ENCODE peak calls at places on chromosome 10, in nine cellular contexts. V, K, I, N, P, O, E, C and G are unnamed samples. For H3K4me1, the result is how much of the 10 kb centered on the place peaks cover.

GRCh38 chr10:103491729-103492364 is 1.7 kb upstream of the NEURL1 start:
- DNase-seq in V (no peak), K (peak), I (peak), N (no peak), P (peak), O (no peak), E (peak), C (no peak), G (peak)

GRCh38 chr10:60572511-60573194 is 183.0 kb upstream of the ANK3 start:
- DNase-seq in V (no peak), K (no peak), I (peak), N (no peak), P (peak), O (no peak), E (peak), C (peak), G (peak)

GRCh38 chr10:93403152-93403551 is 79.0 kb downstream of the MYOF start:
- DNase-seq in V (no peak), K (no peak), I (no peak), N (no peak), P (no peak), O (no peak), E (no peak), C (no peak), G (no peak)

GRCh38 chr10:75202321-75203096 is 8.1 kb upstream of the VDAC2 start:
- DNase-seq in V (peak), K (no peak), I (no peak), N (no peak), P (peak), O (no peak), E (no peak), C (no peak), G (peak)

GRCh38 chr10:73908853-73909611 is 1.9 kb upstream of the PLAU start:
- DNase-seq in V (peak), K (no peak), I (peak), N (no peak), P (peak), O (no peak), E (no peak), C (no peak), G (no peak)

GRCh38 chr10:44030132-44030531 is 354.8 kb downstream of the CXCL12 start:
- DNase-seq in V (no peak), K (no peak), I (no peak), N (no peak), P (no peak), O (no peak), E (peak), C (no peak), G (no peak)

GRCh38 chr10:21516270-21517131 is 9.0 kb downstream of the SKIDA1 start:
- DNase-seq in V (peak), K (no peak), I (peak), N (no peak), P (peak), O (peak), E (peak), C (no peak), G (peak)

GRCh38 chr10:93921338-93921737 is 27.6 kb downstream of the SLC35G1 start:
- DNase-seq in V (no peak), K (no peak), I (peak), N (no peak), P (no peak), O (no peak), E (peak), C (no peak), G (no peak)

GRCh38 chr10:13839430-13839986 is 252.7 kb downstream of the PRPF18 start:
- DNase-seq in V (no peak), K (no peak), I (no peak), N (no peak), P (peak), O (no peak), E (no peak), C (no peak), G (no peak)

GRCh38 chr10:22646291-22646926 is 68.0 kb downstream of the PIP4K2A start:
- DNase-seq in V (no peak), K (no peak), I (no peak), N (no peak), P (peak), O (no peak), E (no peak), C (no peak), G (no peak)

GRCh38 chr10:79069325-79070090 is 742 bp downstream of the ZMIZ1 start:
- DNase-seq in V (peak), K (no peak), I (peak), N (no peak), P (peak), O (peak), E (peak), C (no peak), G (peak)

GRCh38 chr10:87865201-87866025 is 2.0 kb downstream of the PTEN start:
- DNase-seq in V (no peak), K (no peak), I (no peak), N (no peak), P (peak), O (no peak), E (no peak), C (no peak), G (no peak)

GRCh38 chr10:87864497-87865059 is 1.2 kb downstream of the PTEN start:
- DNase-seq in V (no peak), K (no peak), I (no peak), N (no peak), P (no peak), O (no peak), E (peak), C (no peak), G (no peak)

GRCh38 chr10:87867453-87867852 is 4.0 kb downstream of the PTEN start:
- DNase-seq in V (no peak), K (no peak), I (no peak), N (no peak), P (no peak), O (no peak), E (no peak), C (no peak), G (no peak)

GRCh38 chr10:87868277-87868676 is 4.9 kb downstream of the PTEN start:
- DNase-seq in V (no peak), K (no peak), I (no peak), N (no peak), P (peak), O (no peak), E (no peak), C (no peak), G (no peak)

GRCh38 chr10:87866575-87866974 is 3.1 kb downstream of the PTEN start:
- DNase-seq in V (no peak), K (no peak), I (no peak), N (no peak), P (no peak), O (no peak), E (no peak), C (no peak), G (no peak)
- H3K4me1 ChIP-seq in V (under half), K (under half), I (under half), N (under half), P (under half), O (half or more), E (under half), C (under half), G (under half)

GRCh38 chr10:8064436-8064835 is 9.9 kb downstream of the GATA3 start:
- DNase-seq in V (no peak), K (no peak), I (no peak), N (no peak), P (no peak), O (no peak), E (peak), C (no peak), G (no peak)

GRCh38 chr10:8066797-8067196 is 12.3 kb downstream of the GATA3 start:
- DNase-seq in V (no peak), K (no peak), I (no peak), N (no peak), P (no peak), O (no peak), E (no peak), C (no peak), G (no peak)

GRCh38 chr10:8063935-8064334 is 9.4 kb downstream of the GATA3 start:
- DNase-seq in V (no peak), K (no peak), I (no peak), N (no peak), P (no peak), O (no peak), E (no peak), C (no peak), G (no peak)

GRCh38 chr10:8065651-8066050 is 11.2 kb downstream of the GATA3 start:
- DNase-seq in V (no peak), K (no peak), I (no peak), N (no peak), P (peak), O (no peak), E (no peak), C (no peak), G (no peak)

GRCh38 chr10:8066146-8066545 is 11.7 kb downstream of the GATA3 start:
- DNase-seq in V (no peak), K (no peak), I (no peak), N (no peak), P (no peak), O (no peak), E (no peak), C (no peak), G (no peak)
- H3K4me1 ChIP-seq in V (under half), K (under half), I (under half), N (under half), P (under half), O (under half), E (under half), C (under half), G (under half)

GRCh38 chr10:69867699-69868558 is 66.2 kb downstream of the COL13A1 start:
- DNase-seq in V (no peak), K (no peak), I (no peak), N (no peak), P (no peak), O (no peak), E (peak), C (peak), G (no peak)

GRCh38 chr10:69868821-69869220 is 67.1 kb downstream of the COL13A1 start:
- DNase-seq in V (no peak), K (no peak), I (no peak), N (no peak), P (no peak), O (no peak), E (no peak), C (no peak), G (no peak)

GRCh38 chr10:69870591-69870990 is 68.9 kb downstream of the COL13A1 start:
- DNase-seq in V (no peak), K (no peak), I (no peak), N (no peak), P (no peak), O (no peak), E (no peak), C (no peak), G (no peak)

GRCh38 chr10:69871074-69871473 is 69.4 kb downstream of the COL13A1 start:
- DNase-seq in V (no peak), K (no peak), I (no peak), N (no peak), P (no peak), O (no peak), E (peak), C (no peak), G (no peak)

DNA sequence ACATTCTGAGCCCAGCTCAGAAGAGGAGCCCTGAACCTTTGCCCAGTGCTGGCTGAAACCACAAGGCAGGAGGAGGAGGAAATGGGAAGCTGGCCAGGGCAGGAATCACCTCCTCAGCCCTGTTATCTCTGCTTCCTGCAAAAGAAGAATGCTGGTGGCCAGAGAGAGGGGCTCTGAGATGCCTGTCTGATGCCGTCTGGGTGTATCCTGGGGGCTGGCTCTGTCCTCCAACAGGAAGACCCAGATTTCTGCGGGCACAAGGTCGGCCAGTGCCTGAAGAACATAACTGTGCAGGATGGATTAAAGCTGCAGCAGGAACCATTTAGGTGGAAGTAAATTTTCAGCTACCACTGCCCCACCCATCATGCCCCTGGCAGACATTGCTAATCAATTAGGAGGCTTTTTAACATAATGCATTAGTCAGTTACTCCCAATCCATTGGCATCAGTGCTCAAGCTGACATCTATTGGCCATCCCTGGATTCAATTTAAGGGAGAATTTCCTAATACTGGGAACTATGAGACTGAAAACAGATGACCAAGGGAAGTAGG is 67.7 kb downstream of the COL13A1 start:
- DNase-seq in V (no peak), K (peak), I (peak), N (no peak), P (peak), O (no peak), E (no peak), C (no peak), G (no peak)
- H3K4me1 ChIP-seq in V (under half), K (half or more), I (under half), N (under half), P (under half), O (under half), E (half or more), C (half or more), G (under half)

DNA sequence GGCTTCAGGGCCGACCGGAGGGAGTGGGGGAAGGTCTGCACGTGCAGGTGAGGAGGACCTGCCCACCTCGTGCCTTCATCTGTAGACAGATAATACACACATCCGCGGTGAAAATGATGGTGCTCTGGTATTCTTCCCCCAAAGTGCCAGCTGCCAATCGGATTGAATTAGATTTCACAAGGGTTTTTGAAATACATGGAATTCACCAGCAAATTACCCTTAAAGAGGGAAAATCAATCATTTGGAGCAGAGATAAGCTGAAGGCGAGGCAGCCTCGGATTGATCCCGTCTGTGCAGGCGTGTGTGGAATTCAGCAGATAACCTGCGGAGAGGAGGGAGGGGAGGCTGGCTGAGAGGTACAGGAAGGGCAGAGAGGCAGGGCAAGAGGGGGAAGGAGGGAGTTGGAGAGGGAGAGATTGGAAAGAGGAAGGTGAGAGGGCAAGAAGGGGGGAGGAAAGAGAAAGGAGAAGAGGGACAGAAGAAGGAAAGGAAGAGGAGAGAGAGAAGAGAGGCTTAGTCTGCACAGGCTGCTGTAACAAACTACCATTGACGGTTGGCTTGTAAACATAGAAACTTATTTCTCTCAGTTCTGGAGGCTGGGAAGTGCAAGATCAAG is 84.2 kb downstream of the C10orf105 start:
- DNase-seq in V (no peak), K (no peak), I (no peak), N (no peak), P (no peak), O (no peak), E (no peak), C (no peak), G (peak)
- H3K4me1 ChIP-seq in V (under half), K (under half), I (under half), N (under half), P (under half), O (under half), E (half or more), C (half or more), G (half or more)

DNA sequence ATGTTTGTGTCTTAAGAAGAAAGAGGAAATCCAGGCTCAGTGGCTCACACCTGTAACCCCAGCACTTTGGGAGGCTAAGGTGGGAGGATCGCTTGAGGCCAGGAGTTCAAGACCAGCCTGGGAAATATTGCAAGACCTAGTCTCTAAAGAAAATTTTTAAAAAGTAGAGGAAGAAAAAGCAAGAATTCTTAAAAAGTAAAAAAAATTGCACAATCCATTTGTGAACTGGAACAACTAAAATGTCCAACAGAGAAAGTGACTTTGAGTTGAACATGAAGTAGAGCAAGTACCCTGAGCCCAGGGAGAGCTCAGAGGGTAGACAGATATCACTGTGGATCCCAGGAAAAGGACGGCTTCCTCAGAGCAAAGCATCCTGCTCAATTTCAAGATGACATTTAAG is 201.5 kb downstream of the JCAD start:
- DNase-seq in V (no peak), K (no peak), I (no peak), N (no peak), P (no peak), O (no peak), E (no peak), C (no peak), G (no peak)
- H3K4me1 ChIP-seq in V (under half), K (under half), I (under half), N (under half), P (under half), O (under half), E (under half), C (under half), G (half or more)

GRCh38 chr10:35449944-35450343 is 113.6 kb downstream of the CCNY start:
- DNase-seq in V (no peak), K (no peak), I (no peak), N (no peak), P (no peak), O (no peak), E (no peak), C (no peak), G (no peak)

GRCh38 chr10:35447693-35448407 is 111.5 kb downstream of the CCNY start:
- DNase-seq in V (no peak), K (peak), I (peak), N (no peak), P (peak), O (no peak), E (peak), C (peak), G (peak)

GRCh38 chr10:35451103-35452016 is 115.1 kb downstream of the CCNY start:
- DNase-seq in V (no peak), K (no peak), I (no peak), N (no peak), P (no peak), O (no peak), E (no peak), C (no peak), G (no peak)

GRCh38 chr10:35446439-35446838 is 110.1 kb downstream of the CCNY start:
- DNase-seq in V (no peak), K (no peak), I (no peak), N (no peak), P (no peak), O (no peak), E (no peak), C (no peak), G (no peak)

GRCh38 chr10:35448687-35449662 is 112.7 kb downstream of the CCNY start:
- DNase-seq in V (no peak), K (no peak), I (peak), N (no peak), P (no peak), O (no peak), E (no peak), C (no peak), G (no peak)
- H3K4me1 ChIP-seq in V (half or more), K (under half), I (half or more), N (under half), P (under half), O (half or more), E (under half), C (under half), G (under half)